ENCODE peak calls at places on chromosomes 12 and 14, in nine cellular contexts. S is A549, P is IMR-90, R is heart left ventricle, U is upper lobe of left lung, T is stomach, W is breast epithelium, M is uterus, V is HCT116. X is an unnamed sample.

GRCh38 chr12:85804663-85805062 is 31.5 kb downstream of the RASSF9 start:
- DNase-seq in T (no peak), P (no peak), R (no peak), U (no peak), W (no peak), M (no peak), S (no peak), V (no peak), X (no peak)

GRCh38 chr14:76793956-76794355 is 18.7 kb downstream of the ANGEL1 start:
- DNase-seq in V (no peak), W (no peak), R (no peak), S (no peak), T (no peak), M (no peak), U (no peak), P (peak), X (no peak)

GRCh38 chr12:65501093-65501621 is 222.7 kb downstream of the MSRB3 start:
- DNase-seq in R (peak), U (peak), T (no peak), S (no peak), M (no peak), P (no peak), W (peak), V (no peak), X (peak)

GRCh38 chr12:4143909-4144308 is 129.7 kb upstream of the CCND2 start:
- DNase-seq in S (no peak), W (no peak), M (no peak), R (no peak), T (no peak), U (no peak), P (no peak), V (peak), X (no peak)

GRCh38 chr12:2960996-2961616 is 1.9 kb downstream of the TEAD4 start:
- DNase-seq in T (no peak), M (no peak), S (no peak), P (peak), U (no peak), R (no peak), V (no peak), W (no peak), X (no peak)

GRCh38 chr12:126780343-126780742 is 1486.6 kb upstream of the TMEM132C start:
- DNase-seq in P (no peak), M (no peak), R (no peak), V (no peak), T (no peak), S (no peak), W (no peak), U (no peak), X (no peak)

GRCh38 chr12:106541201-106541600 is 41.6 kb upstream of the RFX4 start:
- DNase-seq in W (no peak), P (no peak), R (no peak), U (no peak), V (no peak), T (no peak), S (no peak), M (no peak), X (no peak)

GRCh38 chr14:97077253-97077653 is 280.1 kb downstream of the VRK1 start:
- DNase-seq in T (peak), W (peak), S (no peak), R (peak), U (peak), V (peak), P (no peak), M (peak), X (peak)

GRCh38 chr14:79972230-79972629 is 239.1 kb downstream of the DIO2 start:
- DNase-seq in V (no peak), P (peak), T (no peak), M (no peak), R (no peak), W (no peak), U (no peak), S (no peak), X (no peak)

GRCh38 chr12:63351370-63351769 is 200.4 kb upstream of the AVPR1A start:
- DNase-seq in S (no peak), R (no peak), M (no peak), W (no peak), U (no peak), P (no peak), V (no peak), T (no peak), X (no peak)

GRCh38 chr12:28253175-28253641 is 63.0 kb downstream of the CCDC91 start:
- DNase-seq in P (peak), S (no peak), R (no peak), V (no peak), M (no peak), U (no peak), W (no peak), T (no peak), X (no peak)

GRCh38 chr12:28258998-28259397 is 68.7 kb downstream of the CCDC91 start:
- DNase-seq in M (no peak), U (no peak), V (no peak), R (no peak), P (peak), W (no peak), T (no peak), S (no peak), X (no peak)

GRCh38 chr12:28257411-28257810 is 67.2 kb downstream of the CCDC91 start:
- DNase-seq in V (no peak), P (no peak), R (no peak), W (no peak), M (no peak), T (no peak), S (no peak), U (no peak), X (no peak)
- TF ChIP-seq POLR2A in V (no peak), P (no peak), R (no peak), W (no peak), M (no peak), T (no peak), S (no peak), U (no peak), X (no peak)

GRCh38 chr12:15155271-15155670 is 65.9 kb downstream of the RERG start:
- DNase-seq in S (no peak), V (no peak), W (peak), M (no peak), P (no peak), U (no peak), R (no peak), T (peak), X (no peak)

GRCh38 chr12:15158114-15158513 is 63.1 kb downstream of the RERG start:
- DNase-seq in P (no peak), U (no peak), V (no peak), S (no peak), M (peak), R (no peak), W (no peak), T (no peak), X (no peak)

GRCh38 chr12:15154108-15154507 is 67.1 kb downstream of the RERG start:
- DNase-seq in U (no peak), R (no peak), S (no peak), T (no peak), M (no peak), P (no peak), W (no peak), V (no peak), X (no peak)

GRCh38 chr12:15152864-15153263 is 68.4 kb downstream of the RERG start:
- DNase-seq in P (peak), W (no peak), V (no peak), S (no peak), M (no peak), T (no peak), R (no peak), U (no peak), X (no peak)

DNA sequence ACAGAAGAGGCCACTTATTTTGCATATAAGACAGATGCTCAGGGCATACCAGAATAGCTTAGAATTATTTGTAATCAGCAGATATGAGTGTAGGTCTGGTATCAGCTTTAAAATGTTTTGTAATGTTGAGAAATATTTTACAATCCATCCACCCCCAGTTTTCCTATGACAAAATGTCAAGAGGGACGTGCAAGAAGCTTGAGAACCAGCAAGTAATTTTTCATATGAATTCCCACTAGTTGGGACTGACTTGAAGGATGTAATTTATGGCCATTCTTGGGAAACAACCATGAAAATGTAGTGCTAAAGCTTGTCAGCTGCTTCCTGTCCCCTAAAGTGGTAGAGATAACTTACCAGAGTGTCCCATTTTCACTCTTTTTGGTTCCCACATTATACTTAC is 64.0 kb downstream of the RERG start:
- DNase-seq in U (no peak), W (no peak), T (no peak), S (no peak), V (no peak), M (no peak), R (no peak), P (no peak), X (no peak)
- H3K27ac ChIP-seq in U (peak), W (peak), T (peak), S (no peak), V (no peak), M (peak), R (peak), P (no peak), X (no peak)

GRCh38 chr12:119666900-119667576 is 895 bp upstream of the PRKAB1 start:
- DNase-seq in M (no peak), V (no peak), W (no peak), P (no peak), S (no peak), U (no peak), R (no peak), T (no peak), X (no peak)

GRCh38 chr12:119668315-119668651 is 350 bp downstream of the PRKAB1 start:
- DNase-seq in R (no peak), P (peak), M (no peak), U (no peak), V (no peak), S (no peak), T (no peak), W (no peak), X (no peak)

GRCh38 chr12:119669744-119670472 is 2.0 kb downstream of the PRKAB1 start:
- DNase-seq in S (no peak), P (no peak), U (peak), V (no peak), R (no peak), M (no peak), T (peak), W (no peak), X (no peak)

GRCh38 chr12:119666226-119666808 is 1.6 kb upstream of the PRKAB1 start:
- DNase-seq in U (no peak), S (no peak), V (no peak), R (no peak), P (no peak), M (no peak), W (no peak), T (no peak), X (no peak)

DNA sequence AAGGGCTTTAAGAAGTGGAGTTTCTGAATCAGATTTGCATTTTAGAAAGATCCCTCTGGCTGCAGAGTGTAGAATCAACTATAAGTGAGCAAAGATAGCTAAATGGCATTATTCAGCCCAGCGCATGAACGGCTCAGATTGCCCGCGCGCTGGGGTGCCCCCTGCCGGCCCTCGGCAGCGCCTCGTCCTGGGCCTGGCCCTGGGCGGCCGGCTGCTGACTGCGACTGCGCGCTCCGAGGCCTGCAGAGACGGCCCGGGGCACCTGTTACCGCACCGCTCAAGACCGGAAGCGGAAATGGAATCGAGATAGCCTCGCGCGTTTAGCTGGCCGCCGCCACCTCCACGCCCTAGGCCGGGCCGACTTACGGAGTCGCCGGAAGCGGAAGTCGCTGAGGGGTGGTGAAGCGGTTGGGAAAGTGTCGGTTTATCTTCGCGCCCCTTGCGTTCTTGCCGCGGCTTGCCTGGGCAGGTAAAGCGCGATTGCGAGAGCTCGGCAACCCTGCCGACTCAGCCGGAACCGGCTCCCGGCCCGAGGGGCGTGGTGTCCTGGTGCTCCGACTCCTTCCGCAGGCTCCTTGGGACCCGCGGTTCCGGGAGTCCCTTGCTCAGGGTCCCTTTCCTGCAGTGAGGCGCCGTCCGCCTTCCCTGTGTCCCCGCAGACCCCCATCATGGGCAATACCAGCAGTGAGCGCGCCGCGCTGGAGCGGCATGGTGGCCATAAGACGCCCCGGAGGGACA is at the start of gene PRKAB1:
- DNase-seq in T (peak), P (peak), W (peak), R (peak), V (peak), U (peak), S (peak), M (peak), X (peak)
- TF ChIP-seq POLR2A in T (no peak), P (peak), W (peak), R (peak), V (peak), U (peak), S (peak), M (peak), X (no peak)

DNA sequence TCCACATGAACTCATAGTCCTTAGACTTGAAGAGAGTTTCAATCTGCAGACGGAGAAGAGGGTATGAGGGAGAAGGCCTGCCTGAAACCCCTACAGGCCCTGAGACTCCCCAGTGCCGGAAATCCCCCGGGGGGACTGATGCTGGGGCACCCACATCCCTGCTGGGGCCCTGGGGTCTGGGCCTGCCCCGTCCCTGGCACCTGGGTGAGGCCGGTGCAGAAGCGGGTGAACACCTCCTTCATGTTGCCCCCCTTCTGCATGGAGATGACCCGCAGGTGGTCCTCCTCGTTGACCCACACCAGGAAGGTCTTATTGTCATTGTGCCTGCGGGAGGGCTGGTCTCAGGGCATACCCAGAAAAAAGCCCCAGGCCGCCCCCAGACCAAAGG is 2.4 kb downstream of the CKB start:
- DNase-seq in M (no peak), S (no peak), U (no peak), V (no peak), R (no peak), P (no peak), W (no peak), T (no peak), X (no peak)
- H3K27ac ChIP-seq in M (peak), S (no peak), U (peak), V (peak), R (no peak), P (no peak), W (peak), T (peak), X (peak)

GRCh38 chr12:120686690-120687569 is at the start of gene MLEC:
- DNase-seq in R (peak), U (peak), W (peak), M (peak), S (peak), P (peak), V (peak), T (peak), X (peak)
- TF ChIP-seq POLR2A in R (peak), U (peak), W (peak), M (peak), S (peak), P (peak), V (peak), T (no peak), X (peak)

DNA sequence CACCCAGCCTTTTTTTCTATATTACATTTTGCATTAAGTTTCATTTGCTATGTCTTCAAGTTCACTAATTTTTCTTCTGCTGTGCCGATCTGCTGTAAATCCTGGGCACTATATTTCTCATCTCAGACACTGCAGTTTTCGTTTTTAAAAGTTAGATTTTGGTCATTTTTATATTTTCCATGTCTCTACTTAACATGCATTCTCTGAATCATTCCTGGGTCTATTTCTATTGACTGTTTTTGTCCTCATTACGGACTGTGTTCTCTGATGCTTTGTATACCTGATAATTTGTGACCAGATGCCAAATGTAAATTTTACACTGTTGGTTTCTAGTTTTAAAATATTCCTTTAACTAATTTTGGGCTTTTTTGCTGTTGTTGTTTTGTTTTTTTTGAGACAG is 64.5 kb downstream of the R3HDM2 start:
- DNase-seq in U (no peak), S (no peak), T (no peak), V (no peak), W (no peak), M (no peak), R (no peak), P (no peak), X (no peak)
- H3K27ac ChIP-seq in U (no peak), S (no peak), T (no peak), V (no peak), W (no peak), M (no peak), R (no peak), P (no peak), X (no peak)

GRCh38 chr12:56591111-56591510 is 39.0 kb downstream of the BAZ2A start:
- DNase-seq in W (no peak), R (no peak), T (no peak), P (no peak), M (no peak), S (no peak), U (no peak), V (no peak), X (no peak)
- TF ChIP-seq POLR2A in W (no peak), R (no peak), T (no peak), P (no peak), M (no peak), S (no peak), U (no peak), V (no peak), X (no peak)

X was measured in testis.